ENCODE peak calls at places on chromosomes 4 and X, in ten cellular contexts. I is RWPE1; W is ascending aorta; N is astrocyte; S is neuronal stem cell; A is naive thymus-derived CD4-positive, alpha-beta T cell; K is caudate nucleus; P is brain microvascular endothelial cell; B is WERI-Rb-1; M is neural progenitor cell. J is an unnamed sample.

GRCh38 chr4:76626686-76627465 is 191.8 kb downstream of the SHROOM3 start:
- DNase-seq in N (no peak), B (no peak), M (no peak), S (no peak), P (peak; percentile 34), K (no peak), W (no peak), A (no peak), I (no peak), J (no peak)

GRCh38 chrX:136214551-136214950 is 36.6 kb downstream of the MAP7D3 start:
- DNase-seq in M (no peak), S (no peak), A (no peak), I (peak; percentile 7), N (peak; percentile 83), W (no peak), P (peak; percentile 68), K (no peak), B (no peak), J (no peak)

GRCh38 chrX:38514014-38514854 is 47.1 kb upstream of the TSPAN7 start:
- DNase-seq in B (no peak), K (no peak), A (no peak), P (no peak), N (no peak), W (no peak), M (no peak), S (no peak), I (no peak), J (no peak)

GRCh38 chr4:113635739-113636437 is 125.7 kb downstream of the CAMK2D start:
- DNase-seq in P (peak; percentile 70), K (no peak), W (no peak), A (no peak), N (peak; percentile 90), I (no peak), B (no peak), M (no peak), S (no peak), J (no peak)

GRCh38 chr4:83138979-83139378 is 24.4 kb upstream of the PLAC8 start:
- DNase-seq in K (no peak), N (no peak), A (no peak), B (no peak), P (no peak), W (no peak), M (no peak), S (no peak), I (no peak), J (no peak)

GRCh38 chrX:2325076-2325784 is 175.5 kb downstream of the DHRSX start:
- DNase-seq in K (no peak), S (no peak), P (peak; percentile 76), A (peak; percentile 33), M (no peak), W (peak; percentile 90), B (no peak), N (peak; percentile 94), I (no peak), J (peak; percentile 79)

GRCh38 chr4:75830906-75831305 is 71.3 kb downstream of the PPEF2 start:
- DNase-seq in B (no peak), K (no peak), I (no peak), M (no peak), P (no peak), S (no peak), A (no peak), N (peak; percentile 6), W (no peak), J (no peak)

GRCh38 chrX:106302304-106302703 is 134.2 kb downstream of the PWWP3B start:
- DNase-seq in M (no peak), K (no peak), W (no peak), N (peak; percentile 64), S (no peak), B (no peak), P (peak; percentile 28), I (peak; percentile 19), A (no peak), J (no peak)

GRCh38 chr4:13302876-13303275 is 181.3 kb downstream of the RAB28 start:
- DNase-seq in N (no peak), K (no peak), P (no peak), S (no peak), B (no peak), I (no peak), W (no peak), M (no peak), A (no peak), J (no peak)

GRCh38 chr4:19021617-19022016 is 1000.1 kb upstream of the LCORL start:
- DNase-seq in A (no peak), P (no peak), S (no peak), W (no peak), K (no peak), I (no peak), M (no peak), N (no peak), B (no peak), J (no peak)

GRCh38 chrX:132169554-132169953 is 41.7 kb upstream of the FRMD7 start:
- DNase-seq in B (no peak), P (no peak), K (no peak), N (no peak), A (no peak), S (no peak), M (no peak), I (no peak), W (no peak), J (no peak)

GRCh38 chr4:4608214-4608537 is 66.3 kb upstream of the STX18 start:
- DNase-seq in S (no peak), A (no peak), W (no peak), N (no peak), I (no peak), B (no peak), M (no peak), K (peak; percentile 50), P (no peak), J (no peak)

GRCh38 chr4:108774809-108775530 is 12.1 kb upstream of the ETNPPL start:
- DNase-seq in S (no peak), A (no peak), N (no peak), B (no peak), W (no peak), I (no peak), K (peak; percentile 25), M (no peak), P (no peak), J (peak; percentile 53)

GRCh38 chr4:36316544-36317082 is 35.2 kb downstream of the DTHD1 start:
- DNase-seq in W (no peak), K (no peak), A (no peak), S (no peak), I (no peak), P (no peak), N (peak; percentile 67), M (no peak), B (no peak), J (no peak)

GRCh38 chr4:20319785-20320184 is 68.1 kb downstream of the SLIT2 start:
- DNase-seq in P (no peak), M (peak; percentile 9), I (no peak), N (no peak), S (no peak), A (no peak), B (no peak), K (no peak), W (no peak), J (no peak)

GRCh38 chr4:95129708-95130343 is 372.1 kb downstream of the BMPR1B start:
- DNase-seq in P (peak; percentile 99), K (no peak), B (no peak), W (peak; percentile 89), S (no peak), N (peak; percentile 99), M (no peak), A (no peak), I (peak; percentile 86), J (peak; percentile 24)
- H3K27ac ChIP-seq in P (peak overlapping the region; percentile 89), K (no peak overlapping the region), B (no peak overlapping the region), W (peak overlapping the region; percentile 58), S (no peak overlapping the region), N (peak overlapping the region; percentile 97), M (no peak overlapping the region), A (no peak overlapping the region), I (no peak overlapping the region), J (peak overlapping the region; percentile 6)

DNA sequence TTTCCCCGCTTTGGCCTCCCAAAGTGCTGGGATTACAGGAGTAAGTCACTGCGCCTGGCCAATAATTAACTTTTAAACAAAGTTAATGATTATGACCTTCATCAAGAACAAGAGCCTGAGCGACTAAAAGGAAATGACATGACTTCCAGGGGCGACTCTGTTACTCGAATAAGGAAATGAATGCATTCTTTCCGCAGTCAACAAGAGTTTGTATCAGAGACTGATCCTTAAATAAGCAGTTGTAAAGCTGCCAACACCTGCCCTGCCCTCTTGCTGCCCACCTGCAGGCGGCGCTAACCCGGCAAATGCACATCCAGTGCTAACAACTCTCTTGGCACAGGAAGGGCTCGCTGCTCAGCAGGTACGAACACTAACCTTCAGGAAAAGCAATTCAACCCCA is 27.3 kb downstream of the WDR1 start:
- DNase-seq in S (no peak), A (no peak), P (no peak), K (no peak), W (no peak), N (no peak), I (no peak), M (no peak), B (peak; percentile 36), J (no peak)
- H3K27ac ChIP-seq in S (no peak overlapping the region), A (peak overlapping the region; percentile 4), P (no peak overlapping the region), K (no peak overlapping the region), W (no peak overlapping the region), N (no peak overlapping the region), I (peak overlapping the region; percentile 98), M (no peak overlapping the region), B (no peak overlapping the region), J (peak overlapping the region; percentile 96)

GRCh38 chr4:38858097-38858420 is 1.4 kb upstream of the TLR6 start:
- DNase-seq in B (no peak), S (no peak), I (no peak), W (no peak), P (no peak), K (no peak), N (no peak), A (no peak), M (no peak), J (no peak)

GRCh38 chr4:38856046-38856445 is 571 bp downstream of the TLR6 start:
- DNase-seq in I (no peak), B (no peak), S (no peak), A (no peak), W (no peak), M (no peak), K (no peak), N (no peak), P (no peak), J (no peak)

GRCh38 chr4:38857354-38858096 is 908 bp upstream of the TLR6 start:
- DNase-seq in S (no peak), P (peak; percentile 92), A (no peak), I (peak; percentile 80), M (no peak), W (peak; percentile 71), K (peak; percentile 29), B (no peak), N (peak; percentile 88), J (peak; percentile 43)

GRCh38 chr4:38856524-38857337 is at the start of gene TLR6:
- DNase-seq in K (peak; percentile 14), N (no peak), A (peak; percentile 71), P (peak; percentile 72), S (peak; percentile 29), M (peak; percentile 69), B (peak; percentile 57), I (peak; percentile 53), W (peak; percentile 69), J (no peak)

GRCh38 chr4:38855466-38855865 is 1.2 kb downstream of the TLR6 start:
- DNase-seq in M (no peak), I (no peak), K (no peak), W (no peak), B (no peak), S (no peak), N (no peak), A (no peak), P (no peak), J (no peak)
- H3K27ac ChIP-seq in M (no peak overlapping the region), I (no peak overlapping the region), K (peak overlapping the region; percentile 36), W (no peak overlapping the region), B (no peak overlapping the region), S (no peak overlapping the region), N (no peak overlapping the region), A (no peak overlapping the region), P (no peak overlapping the region), J (no peak overlapping the region)

GRCh38 chrX:110251961-110252360 is 65.9 kb downstream of the AMMECR1 start:
- DNase-seq in K (no peak), M (no peak), P (no peak), S (no peak), I (no peak), N (no peak), A (no peak), W (no peak), B (no peak), J (no peak)
- H3K27ac ChIP-seq in K (no peak overlapping the region), M (no peak overlapping the region), P (no peak overlapping the region), S (no peak overlapping the region), I (no peak overlapping the region), N (no peak overlapping the region), A (no peak overlapping the region), W (no peak overlapping the region), B (no peak overlapping the region), J (no peak overlapping the region)